ENCODE peak calls at places on chromosomes 3 and 15, in seven cellular contexts. P, G, F, A, N, I and Z are unnamed samples.

GRCh38 chr3:71979155-71979554 is 194.2 kb upstream of the PROK2 start:
- DNase-seq in P (no peak), G (no peak), F (no peak), A (no peak), N (no peak), I (no peak), Z (no peak)

GRCh38 chr15:45118996-45119395 is 4.9 kb downstream of the DUOXA2 start:
- DNase-seq in P (no peak), G (no peak), F (no peak), A (no peak), N (no peak), I (no peak), Z (no peak)

GRCh38 chr3:160076519-160076918 is 87.9 kb downstream of the IL12A start:
- DNase-seq in P (no peak), G (no peak), F (no peak), A (no peak), N (no peak), I (no peak), Z (no peak)

GRCh38 chr3:87719060-87719459 is 339.7 kb downstream of the CGGBP1 start:
- DNase-seq in P (no peak), G (no peak), F (no peak), A (no peak), N (no peak), I (no peak), Z (no peak)

GRCh38 chr3:120637836-120638559 is 41.9 kb downstream of the NDUFB4 start:
- DNase-seq in P (no peak), G (peak), F (peak), A (no peak), N (no peak), I (no peak), Z (no peak)

GRCh38 chr15:90212221-90213079 is 11.3 kb downstream of the SEMA4B start:
- DNase-seq in P (no peak), G (no peak), F (peak), A (no peak), N (no peak), I (peak), Z (no peak)

GRCh38 chr15:39852237-39852636 is 67.8 kb downstream of the GPR176 start:
- DNase-seq in P (no peak), G (no peak), F (no peak), A (no peak), N (no peak), I (no peak), Z (peak)

GRCh38 chr3:64445318-64446300 is 220.3 kb upstream of the PRICKLE2 start:
- DNase-seq in P (no peak), G (no peak), F (no peak), A (peak), N (peak), I (peak), Z (no peak)

GRCh38 chr3:100075163-100075562 is 39.1 kb downstream of the FILIP1L start:
- DNase-seq in P (no peak), G (no peak), F (no peak), A (no peak), N (no peak), I (no peak), Z (no peak)

GRCh38 chr3:113441051-113441770 is at the start of gene CFAP44:
- DNase-seq in P (peak), G (peak), F (no peak), A (peak), N (peak), I (peak), Z (peak)

GRCh38 chr3:43638594-43639447 is 17.0 kb upstream of the ANO10 start:
- DNase-seq in P (no peak), G (no peak), F (no peak), A (peak), N (peak), I (peak), Z (peak)

GRCh38 chr15:45871121-45871855 is 236.5 kb downstream of the SQOR start:
- DNase-seq in P (no peak), G (no peak), F (no peak), A (no peak), N (no peak), I (no peak), Z (peak)

GRCh38 chr15:65184305-65184943 is 718 bp downstream of the CLPX start:
- DNase-seq in P (no peak), G (no peak), F (peak), A (peak), N (peak), I (peak), Z (peak)

GRCh38 chr15:66884661-66885237 is 180.7 kb upstream of the SMAD3 start:
- DNase-seq in P (no peak), G (no peak), F (no peak), A (peak), N (no peak), I (no peak), Z (no peak)

GRCh38 chr3:127304121-127304744 is 16.4 kb upstream of the PRR20G start:
- DNase-seq in P (no peak), G (no peak), F (peak), A (peak), N (peak), I (peak), Z (no peak)

GRCh38 chr3:126658584-126658983 is 3.7 kb upstream of the TXNRD3 start:
- DNase-seq in P (no peak), G (no peak), F (no peak), A (no peak), N (no peak), I (no peak), Z (no peak)

GRCh38 chr3:53146319-53146868 is 14.6 kb upstream of the PRKCD start:
- DNase-seq in P (no peak), G (no peak), F (no peak), A (peak), N (no peak), I (no peak), Z (no peak)

GRCh38 chr3:24923565-24923964 is 428.9 kb upstream of the THRB start:
- DNase-seq in P (no peak), G (no peak), F (no peak), A (no peak), N (no peak), I (no peak), Z (no peak)

GRCh38 chr15:101171954-101172353 is 79.9 kb downstream of the CHSY1 start:
- DNase-seq in P (no peak), G (no peak), F (peak), A (no peak), N (no peak), I (no peak), Z (no peak)

GRCh38 chr3:107598926-107599754 is 76.4 kb downstream of the BBX start:
- DNase-seq in P (peak), G (no peak), F (no peak), A (peak), N (peak), I (peak), Z (peak)

GRCh38 chr3:107600784-107601183 is 78.0 kb downstream of the BBX start:
- DNase-seq in P (no peak), G (no peak), F (no peak), A (no peak), N (no peak), I (no peak), Z (no peak)

GRCh38 chr3:107596639-107597038 is 73.9 kb downstream of the BBX start:
- DNase-seq in P (no peak), G (no peak), F (no peak), A (no peak), N (no peak), I (no peak), Z (no peak)

GRCh38 chr3:107604057-107604802 is 81.5 kb downstream of the BBX start:
- DNase-seq in P (no peak), G (no peak), F (no peak), A (no peak), N (no peak), I (no peak), Z (peak)

GRCh38 chr3:107599755-107600122 is 77.0 kb downstream of the BBX start:
- DNase-seq in P (no peak), G (no peak), F (no peak), A (no peak), N (no peak), I (no peak), Z (no peak)
- H3K4me3 ChIP-seq in P (peak), G (peak), F (no peak), A (no peak), N (peak), I (no peak), Z (peak)

GRCh38 chr3:197891-198491 is 1.4 kb downstream of the CHL1 start:
- DNase-seq in P (no peak), G (no peak), F (peak), A (peak), N (peak), I (no peak), Z (no peak)
- H3K4me3 ChIP-seq in P (no peak), G (no peak), F (peak), A (peak), N (peak), I (no peak), Z (peak)

GRCh38 chr15:35254052-35254451 is 169.0 kb upstream of the NANOGP8 start:
- DNase-seq in P (no peak), G (no peak), F (no peak), A (no peak), N (peak), I (no peak), Z (no peak)
- H3K4me3 ChIP-seq in P (no peak), G (no peak), F (no peak), A (no peak), N (peak), I (no peak), Z (no peak)

GRCh38 chr3:167653155-167653554 is 587 bp downstream of the WDR49 start:
- DNase-seq in P (no peak), G (no peak), F (no peak), A (no peak), N (peak), I (no peak), Z (no peak)
- H3K4me3 ChIP-seq in P (no peak), G (no peak), F (no peak), A (no peak), N (peak), I (no peak), Z (no peak)